ENCODE peak calls at places on chromosomes 1 and 21, in four cellular contexts. J, Y, N and M are unnamed samples.

GRCh38 chr1:75338974-75339483 is 204.8 kb downstream of the LHX8 start:
- DNase-seq in Y (no peak), N (no peak), J (peak), M (no peak)

GRCh38 chr1:156726549-156727226 is 1.6 kb upstream of the METTL25B start:
- DNase-seq in J (no peak), N (peak), Y (peak), M (peak)

GRCh38 chr1:156741613-156741983 is 710 bp upstream of the MRPL24 start:
- DNase-seq in Y (no peak), N (no peak), J (no peak), M (no peak)

GRCh38 chr1:172143384-172144025 is 277.0 kb upstream of the C1orf105 start:
- DNase-seq in Y (no peak), J (no peak), N (no peak), M (no peak)

GRCh38 chr1:25572708-25573590 is 29.5 kb downstream of the LDLRAP1 start:
- DNase-seq in N (peak), Y (no peak), J (no peak), M (peak)

GRCh38 chr21:26546698-26547097 is 26.4 kb downstream of the CYYR1 start:
- DNase-seq in Y (no peak), N (no peak), J (no peak), M (no peak)

GRCh38 chr21:45220714-45221113 is 67.0 kb downstream of the POFUT2 start:
- DNase-seq in Y (no peak), N (no peak), J (no peak), M (no peak)

GRCh38 chr21:29697555-29698193 is 242.1 kb downstream of the GRIK1 start:
- DNase-seq in J (no peak), Y (no peak), N (no peak), M (peak)

GRCh38 chr1:32390904-32391480 is 3.2 kb downstream of the BSDC1 start:
- DNase-seq in Y (no peak), J (no peak), N (no peak), M (no peak)

GRCh38 chr1:1776672-1777393 is 1.4 kb downstream of the NADK start:
- DNase-seq in Y (no peak), N (no peak), J (no peak), M (no peak)

GRCh38 chr1:1778827-1779675 is 781 bp upstream of the NADK start:
- DNase-seq in Y (peak), N (no peak), J (peak), M (peak)

GRCh38 chr1:1775364-1776226 is 2.7 kb downstream of the NADK start:
- DNase-seq in J (no peak), N (no peak), Y (no peak), M (no peak)

GRCh38 chr1:1777950-1778826 is at the start of gene NADK:
- DNase-seq in Y (no peak), J (no peak), N (peak), M (peak)

GRCh38 chr1:1777510-1777909 is 760 bp downstream of the NADK start:
- DNase-seq in J (no peak), N (peak), Y (no peak), M (no peak)
- TF ChIP-seq GABPA in J (no peak), N (no peak), Y (no peak), M (no peak)

GRCh38 chr1:87685366-87686136 is 356.9 kb downstream of the LMO4 start:
- DNase-seq in Y (no peak), J (no peak), N (no peak), M (no peak)

GRCh38 chr1:87688136-87688535 is 359.5 kb downstream of the LMO4 start:
- DNase-seq in J (no peak), Y (no peak), N (no peak), M (no peak)

GRCh38 chr1:87686671-87687070 is 358.0 kb downstream of the LMO4 start:
- DNase-seq in N (no peak), Y (no peak), J (no peak), M (no peak)

GRCh38 chr1:87686137-87686490 is 357.4 kb downstream of the LMO4 start:
- DNase-seq in Y (no peak), N (no peak), J (no peak), M (no peak)

GRCh38 chr1:87689487-87689886 is 360.8 kb downstream of the LMO4 start:
- DNase-seq in N (no peak), Y (no peak), J (no peak), M (no peak)
- TF ChIP-seq POLR2AphosphoS5 in N (no peak), Y (no peak), J (no peak), M (no peak)

GRCh38 chr1:51758310-51758709 is 120.2 kb downstream of the NRDC start:
- DNase-seq in N (no peak), Y (no peak), J (no peak), M (no peak)
- TF ChIP-seq REST in N (no peak), Y (no peak), J (no peak), M (no peak)

DNA sequence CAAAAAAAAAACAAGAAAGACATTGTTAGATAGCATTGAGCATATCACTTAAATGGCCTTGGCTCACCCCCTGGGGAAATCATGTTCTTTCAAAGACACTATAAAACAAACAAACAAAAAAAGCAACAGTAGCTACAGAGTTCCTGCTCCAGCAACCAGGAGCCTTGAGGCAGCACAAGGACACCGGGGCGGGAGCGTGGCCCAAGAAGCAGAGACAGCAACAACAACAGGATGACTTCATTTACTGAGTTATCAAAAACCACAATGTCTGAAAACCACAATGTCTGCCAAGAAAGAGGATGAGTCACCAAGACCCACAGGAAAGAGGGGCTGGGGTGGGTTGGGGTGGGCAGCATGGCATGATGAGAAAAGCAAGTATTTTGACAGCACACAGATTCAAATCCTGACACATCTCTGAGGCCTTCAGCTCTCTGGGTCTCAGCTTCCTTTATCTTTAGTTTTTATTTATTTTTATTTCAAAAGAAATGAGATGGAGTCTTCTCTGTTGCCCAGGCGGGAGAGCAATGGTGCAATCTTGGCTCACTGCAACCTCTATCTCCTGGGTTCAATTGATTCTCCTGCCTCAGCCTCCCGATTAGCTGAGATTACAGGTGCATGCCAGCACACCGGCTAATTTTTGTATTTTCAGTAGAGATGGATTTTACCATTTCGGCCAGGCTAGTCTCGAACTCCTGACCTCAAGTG is 19.3 kb upstream of the ATP2B4 start:
- DNase-seq in J (no peak), N (no peak), Y (no peak), M (peak)
- TF ChIP-seq GABPA in J (no peak), N (peak), Y (no peak), M (no peak)

GRCh38 chr1:207890136-207890738 is 20.7 kb downstream of the CD34 start:
- DNase-seq in J (no peak), Y (no peak), N (no peak), M (peak)

GRCh38 chr1:207893737-207894582 is 17.0 kb downstream of the CD34 start:
- DNase-seq in J (no peak), Y (no peak), N (no peak), M (no peak)

GRCh38 chr1:207896547-207896946 is 14.4 kb downstream of the CD34 start:
- DNase-seq in J (no peak), Y (no peak), N (no peak), M (no peak)

GRCh38 chr1:207891148-207891547 is 19.8 kb downstream of the CD34 start:
- DNase-seq in N (no peak), Y (no peak), J (no peak), M (no peak)

DNA sequence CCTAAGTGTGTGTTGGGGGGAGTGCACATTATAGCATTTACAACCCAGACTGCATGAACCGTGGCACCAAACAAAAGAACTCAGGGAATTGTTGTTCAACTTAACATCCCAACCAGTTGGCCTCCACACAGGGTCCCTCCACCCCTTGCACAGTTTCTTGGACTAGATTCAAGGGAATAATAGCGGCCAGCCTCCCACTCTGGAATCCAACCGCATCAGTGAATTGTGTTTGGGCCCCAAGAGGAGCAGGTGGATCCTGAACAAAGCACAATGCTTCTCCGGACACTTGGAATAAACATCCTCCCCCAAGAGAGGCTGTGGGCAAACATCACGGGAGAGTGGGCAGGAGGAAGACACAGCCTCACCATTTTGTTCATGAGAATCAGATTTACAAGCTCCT is 18.2 kb downstream of the CD34 start:
- DNase-seq in N (no peak), J (no peak), Y (no peak), M (no peak)
- TF ChIP-seq POLR2AphosphoS5 in N (no peak), J (no peak), Y (no peak), M (no peak)

GRCh38 chr1:55198044-55198443 is 17.1 kb downstream of the USP24 start:
- DNase-seq in Y (no peak), J (no peak), N (no peak), M (no peak)

GRCh38 chr1:55203064-55203463 is 12.1 kb downstream of the USP24 start:
- DNase-seq in N (no peak), J (no peak), Y (no peak), M (no peak)

GRCh38 chr1:55197106-55197505 is 18.1 kb downstream of the USP24 start:
- DNase-seq in N (no peak), J (no peak), Y (no peak), M (no peak)

GRCh38 chr1:55196433-55197035 is 18.6 kb downstream of the USP24 start:
- DNase-seq in Y (no peak), N (no peak), J (no peak), M (no peak)

GRCh38 chr1:55200667-55201066 is 14.5 kb downstream of the USP24 start:
- DNase-seq in Y (no peak), N (no peak), J (no peak), M (no peak)
- TF ChIP-seq REST in Y (no peak), N (no peak), J (no peak), M (no peak)